ENCODE peak calls at places on chromosomes 16 and 17, in seven cellular contexts. H is DND-41, P is cardiac muscle cell, Z is stomach, A is mammary epithelial cell, C is GM23248, T is kidney. S is an unnamed sample. For H3K4me1, the result is how much of the 10 kb centered on the place peaks cover.

GRCh38 chr17:9232591-9233270 is 211.4 kb downstream of the NTN1 start:
- DNase-seq in H (no peak), P (no peak), Z (no peak), A (no peak), C (no peak), T (peak), S (no peak)

GRCh38 chr17:45814622-45815606 is 29.8 kb upstream of the SPPL2C start:
- DNase-seq in H (no peak), P (no peak), Z (no peak), A (no peak), C (no peak), T (no peak), S (no peak)

GRCh38 chr16:11637320-11637719 is 30.9 kb upstream of the SNN start:
- DNase-seq in H (no peak), P (no peak), Z (no peak), A (no peak), C (no peak), T (no peak), S (no peak)

GRCh38 chr16:47574091-47575054 is 113.2 kb downstream of the PHKB start:
- DNase-seq in H (peak), P (peak), Z (no peak), A (peak), C (peak), T (no peak), S (peak)

GRCh38 chr17:35666070-35666469 is 65.4 kb upstream of the RASL10B start:
- DNase-seq in H (no peak), P (peak), Z (no peak), A (no peak), C (peak), T (no peak), S (no peak)

GRCh38 chr16:3295783-3296182 is 9.4 kb downstream of the TIGD7 start:
- DNase-seq in H (no peak), P (no peak), Z (no peak), A (no peak), C (no peak), T (no peak), S (no peak)

GRCh38 chr17:61427567-61427966 is 24.7 kb upstream of the TBX4 start:
- DNase-seq in H (no peak), P (no peak), Z (no peak), A (no peak), C (no peak), T (no peak), S (no peak)

GRCh38 chr16:74034862-74035261 is 261.8 kb upstream of the PSMD7 start:
- DNase-seq in H (peak), P (peak), Z (no peak), A (peak), C (peak), T (no peak), S (no peak)

GRCh38 chr16:66030036-66030435 is 336.5 kb upstream of the CDH5 start:
- DNase-seq in H (no peak), P (peak), Z (no peak), A (no peak), C (peak), T (no peak), S (no peak)

GRCh38 chr17:68352041-68352440 is 60.7 kb downstream of the ARSG start:
- DNase-seq in H (no peak), P (no peak), Z (no peak), A (no peak), C (no peak), T (no peak), S (no peak)

GRCh38 chr16:76157629-76158028 is 119.6 kb upstream of the CNTNAP4 start:
- DNase-seq in H (no peak), P (no peak), Z (no peak), A (no peak), C (no peak), T (no peak), S (no peak)

GRCh38 chr16:30185141-30185682 is 1.8 kb downstream of the CORO1A start:
- DNase-seq in H (no peak), P (no peak), Z (no peak), A (no peak), C (no peak), T (peak), S (no peak)

GRCh38 chr16:50771366-50771765 is 29.5 kb downstream of the CYLD start:
- DNase-seq in H (no peak), P (no peak), Z (no peak), A (peak), C (peak), T (no peak), S (no peak)

GRCh38 chr16:50550035-50550434 is 1.8 kb downstream of the NKD1 start:
- DNase-seq in H (no peak), P (no peak), Z (no peak), A (no peak), C (no peak), T (no peak), S (no peak)

GRCh38 chr16:30112197-30113030 is 923 bp downstream of the GDPD3 start:
- DNase-seq in H (peak), P (peak), Z (peak), A (peak), C (peak), T (peak), S (no peak)

GRCh38 chr16:19119564-19119963 is 5.8 kb downstream of the ITPRIPL2 start:
- DNase-seq in H (no peak), P (peak), Z (no peak), A (peak), C (peak), T (no peak), S (no peak)

GRCh38 chr17:65794572-65794971 is 233.1 kb upstream of the AXIN2 start:
- DNase-seq in H (no peak), P (peak), Z (peak), A (peak), C (peak), T (no peak), S (no peak)

GRCh38 chr17:40312893-40313659 is 4.1 kb downstream of the RARA start:
- DNase-seq in H (no peak), P (no peak), Z (no peak), A (no peak), C (no peak), T (peak), S (no peak)

GRCh38 chr17:27533874-27534815 is 77.9 kb downstream of the KSR1 start:
- DNase-seq in H (no peak), P (peak), Z (no peak), A (peak), C (peak), T (no peak), S (no peak)

GRCh38 chr17:549197-550040 is 165.2 kb downstream of the VPS53 start:
- DNase-seq in H (no peak), P (peak), Z (no peak), A (no peak), C (peak), T (no peak), S (no peak)

GRCh38 chr17:36674278-36674650 is 72.9 kb downstream of the MRM1 start:
- DNase-seq in H (peak), P (no peak), Z (no peak), A (no peak), C (no peak), T (no peak), S (peak)

GRCh38 chr16:89122322-89122831 is 28.7 kb downstream of the ACSF3 start:
- DNase-seq in H (no peak), P (no peak), Z (peak), A (no peak), C (no peak), T (peak), S (peak)

GRCh38 chr16:59567496-59567895 is 833.4 kb upstream of the GOT2 start:
- DNase-seq in H (no peak), P (no peak), Z (no peak), A (no peak), C (no peak), T (no peak), S (no peak)

GRCh38 chr16:711548-712320 is 3.2 kb upstream of the METRN start:
- DNase-seq in H (peak), P (peak), Z (peak), A (no peak), C (peak), T (peak), S (peak)

GRCh38 chr16:48013476-48013875 is 142.3 kb downstream of the ABCC12 start:
- DNase-seq in H (no peak), P (peak), Z (no peak), A (peak), C (no peak), T (no peak), S (no peak)

GRCh38 chr17:8138366-8138671 is 13.9 kb downstream of the PER1 start:
- DNase-seq in H (no peak), P (no peak), Z (no peak), A (no peak), C (no peak), T (no peak), S (no peak)

GRCh38 chr17:27560668-27561067 is 70.3 kb upstream of the LGALS9 start:
- DNase-seq in H (no peak), P (peak), Z (peak), A (no peak), C (no peak), T (no peak), S (no peak)

GRCh38 chr16:12147681-12148479 is 171.3 kb downstream of the SNX29 start:
- DNase-seq in H (peak), P (no peak), Z (no peak), A (no peak), C (no peak), T (no peak), S (no peak)

GRCh38 chr17:20173091-20173490 is 163.9 kb downstream of the SPECC1 start:
- DNase-seq in H (no peak), P (peak), Z (no peak), A (no peak), C (no peak), T (no peak), S (no peak)

GRCh38 chr16:76280421-76280820 is 3.2 kb downstream of the CNTNAP4 start:
- DNase-seq in H (no peak), P (no peak), Z (no peak), A (no peak), C (no peak), T (no peak), S (no peak)

GRCh38 chr16:73545713-73546112 is 497.8 kb upstream of the ZFHX3 start:
- DNase-seq in H (no peak), P (no peak), Z (no peak), A (no peak), C (no peak), T (no peak), S (no peak)

GRCh38 chr17:38563362-38564253 is 42.1 kb downstream of the SRCIN1 start:
- DNase-seq in H (no peak), P (no peak), Z (no peak), A (no peak), C (no peak), T (no peak), S (no peak)

GRCh38 chr17:38562215-38562569 is 43.6 kb downstream of the SRCIN1 start:
- DNase-seq in H (no peak), P (no peak), Z (no peak), A (no peak), C (no peak), T (no peak), S (no peak)

GRCh38 chr17:38564254-38564605 is 41.5 kb downstream of the SRCIN1 start:
- DNase-seq in H (no peak), P (no peak), Z (no peak), A (no peak), C (no peak), T (no peak), S (no peak)

GRCh38 chr17:38561416-38562214 is 44.1 kb downstream of the SRCIN1 start:
- DNase-seq in H (no peak), P (no peak), Z (no peak), A (no peak), C (no peak), T (no peak), S (no peak)

DNA sequence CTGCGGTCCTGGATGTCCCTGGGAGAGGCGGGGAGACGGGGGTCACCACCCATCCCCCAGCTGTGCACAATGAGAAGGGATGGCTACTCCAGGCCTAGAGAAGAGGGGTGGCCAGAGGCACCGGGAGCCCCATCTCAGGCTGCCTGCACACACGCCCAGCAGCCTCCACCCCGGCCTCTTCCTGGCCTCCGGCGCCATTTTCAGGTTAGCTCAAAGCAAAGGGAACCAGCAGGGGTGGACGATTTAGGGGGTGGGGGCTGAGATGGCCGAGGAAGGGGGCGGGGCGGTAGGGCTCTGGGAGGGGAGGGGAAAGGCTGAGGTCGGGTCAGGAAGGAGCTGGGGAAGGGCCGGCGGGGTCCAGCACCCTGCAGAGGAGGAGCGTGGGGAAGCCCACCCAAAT is 42.8 kb downstream of the SRCIN1 start:
- DNase-seq in H (no peak), P (no peak), Z (no peak), A (no peak), C (no peak), T (no peak), S (no peak)
- H3K4me1 ChIP-seq in H (under half), P (under half), Z (under half), A (under half), C (under half), T (under half), S (under half)

GRCh38 chr16:85437161-85438052 is 175.7 kb upstream of the GSE1 start:
- DNase-seq in H (no peak), P (peak), Z (peak), A (no peak), C (peak), T (no peak), S (no peak)
- H3K4me1 ChIP-seq in H (under half), P (under half), Z (under half), A (under half), C (under half), T (under half), S (under half)

GRCh38 chr17:81405382-81406005 is 10.2 kb downstream of the BAHCC1 start:
- DNase-seq in H (no peak), P (peak), Z (no peak), A (no peak), C (peak), T (peak), S (no peak)

GRCh38 chr17:81406117-81406953 is 11.1 kb downstream of the BAHCC1 start:
- DNase-seq in H (no peak), P (no peak), Z (no peak), A (no peak), C (no peak), T (no peak), S (no peak)

GRCh38 chr17:81403040-81403467 is 7.8 kb downstream of the BAHCC1 start:
- DNase-seq in H (no peak), P (no peak), Z (no peak), A (no peak), C (no peak), T (no peak), S (peak)

GRCh38 chr17:81403671-81404534 is 8.6 kb downstream of the BAHCC1 start:
- DNase-seq in H (no peak), P (no peak), Z (no peak), A (no peak), C (peak), T (no peak), S (no peak)

GRCh38 chr17:81404557-81405165 is 9.4 kb downstream of the BAHCC1 start:
- DNase-seq in H (no peak), P (no peak), Z (no peak), A (no peak), C (no peak), T (no peak), S (no peak)
- H3K4me1 ChIP-seq in H (under half), P (half or more), Z (under half), A (under half), C (under half), T (under half), S (under half)

GRCh38 chr16:70694088-70694487 is 8.2 kb upstream of the MTSS2 start:
- DNase-seq in H (no peak), P (peak), Z (no peak), A (peak), C (peak), T (no peak), S (no peak)

GRCh38 chr16:70692130-70692470 is 6.2 kb upstream of the MTSS2 start:
- DNase-seq in H (no peak), P (no peak), Z (no peak), A (no peak), C (no peak), T (no peak), S (no peak)

GRCh38 chr16:70694517-70695218 is 8.8 kb upstream of the MTSS2 start:
- DNase-seq in H (no peak), P (no peak), Z (no peak), A (no peak), C (peak), T (no peak), S (no peak)

GRCh38 chr16:70692481-70693203 is 6.8 kb upstream of the MTSS2 start:
- DNase-seq in H (no peak), P (no peak), Z (no peak), A (no peak), C (no peak), T (peak), S (no peak)

DNA sequence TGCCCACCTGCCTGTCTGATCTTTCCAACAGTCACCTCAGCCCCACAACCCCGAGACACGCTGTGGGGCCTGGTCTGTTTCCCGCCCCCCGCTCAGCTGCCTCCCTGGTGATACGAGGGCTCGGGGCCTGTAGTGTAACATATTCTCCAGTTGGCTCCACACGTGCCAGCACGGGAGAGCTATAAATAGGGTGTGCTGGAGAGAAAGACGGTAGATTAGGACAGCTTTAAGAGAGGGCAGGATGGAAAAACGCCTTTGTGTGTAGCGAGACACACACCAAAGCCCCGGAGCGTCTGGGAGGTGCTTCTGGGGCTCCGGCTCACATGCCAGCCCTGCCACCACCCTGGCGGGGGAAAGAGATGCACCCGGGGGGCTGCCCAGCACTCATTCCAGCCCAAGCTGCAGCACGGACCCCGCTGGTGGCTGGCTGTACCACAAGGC is 7.4 kb upstream of the MTSS2 start:
- DNase-seq in H (no peak), P (no peak), Z (no peak), A (no peak), C (peak), T (no peak), S (no peak)
- H3K4me1 ChIP-seq in H (under half), P (half or more), Z (half or more), A (half or more), C (half or more), T (under half), S (under half)

GRCh38 chr17:17382060-17382449 is 78.9 kb downstream of the NT5M start:
- DNase-seq in H (no peak), P (no peak), Z (no peak), A (no peak), C (no peak), T (no peak), S (no peak)

GRCh38 chr17:17384961-17385360 is 81.8 kb downstream of the NT5M start:
- DNase-seq in H (no peak), P (no peak), Z (no peak), A (no peak), C (no peak), T (no peak), S (no peak)

GRCh38 chr17:17384291-17384615 is 81.1 kb downstream of the NT5M start:
- DNase-seq in H (no peak), P (no peak), Z (no peak), A (no peak), C (no peak), T (no peak), S (no peak)

GRCh38 chr17:17381438-17382059 is 78.4 kb downstream of the NT5M start:
- DNase-seq in H (no peak), P (no peak), Z (no peak), A (no peak), C (no peak), T (no peak), S (no peak)

DNA sequence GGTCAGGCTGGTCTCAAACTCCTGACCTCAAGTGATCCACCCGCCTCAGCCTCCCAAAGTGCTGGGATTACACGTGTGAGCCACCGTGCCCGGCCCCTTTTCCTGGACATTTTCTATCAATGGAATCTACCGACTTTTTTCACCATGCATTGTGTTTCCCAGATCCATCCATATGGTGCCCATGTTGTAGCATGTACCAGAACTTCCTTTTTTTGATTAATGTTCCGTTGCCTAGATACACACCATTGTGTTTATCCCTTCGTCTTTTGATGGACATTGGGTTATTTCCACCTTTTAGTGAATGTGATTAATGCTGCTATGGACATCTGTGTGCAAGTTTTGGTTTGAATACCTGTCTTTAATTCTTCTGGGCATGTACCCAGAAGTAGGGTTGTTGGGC is 79.7 kb downstream of the NT5M start:
- DNase-seq in H (no peak), P (no peak), Z (no peak), A (no peak), C (no peak), T (no peak), S (no peak)
- H3K4me1 ChIP-seq in H (under half), P (under half), Z (under half), A (under half), C (under half), T (under half), S (under half)

GRCh38 chr17:77420804-77421634 is 280.2 kb downstream of the SEC14L1 start:
- DNase-seq in H (peak), P (peak), Z (no peak), A (peak), C (peak), T (no peak), S (peak)
- H3K4me1 ChIP-seq in H (half or more), P (under half), Z (half or more), A (half or more), C (under half), T (under half), S (half or more)

GRCh38 chr16:81586421-81586820 is 141.8 kb downstream of the CMIP start:
- DNase-seq in H (no peak), P (no peak), Z (no peak), A (peak), C (no peak), T (peak), S (no peak)
- H3K4me1 ChIP-seq in H (under half), P (under half), Z (under half), A (half or more), C (under half), T (under half), S (under half)

GRCh38 chr17:78728495-78728894 is 53.6 kb downstream of the CYTH1 start:
- DNase-seq in H (no peak), P (no peak), Z (no peak), A (no peak), C (no peak), T (no peak), S (no peak)
- H3K4me1 ChIP-seq in H (under half), P (under half), Z (under half), A (under half), C (under half), T (under half), S (half or more)